ENCODE peak calls at places on chromosome 3, in four cellular contexts. E, Z, P and X are unnamed samples.

GRCh38 chr3:12638105-12638504 is 25.8 kb downstream of the RAF1 start:
- DNase-seq in E (no peak), Z (no peak), P (no peak), X (no peak)

GRCh38 chr3:190306513-190307163 is 15.6 kb downstream of the CLDN1 start:
- DNase-seq in E (peak; percentile 52), Z (no peak), P (peak; percentile 60), X (no peak)

GRCh38 chr3:133112666-133113065 is 74.5 kb downstream of the TMEM108 start:
- DNase-seq in E (no peak), Z (peak; percentile 11), P (no peak), X (no peak)

GRCh38 chr3:33236005-33236404 is 17.4 kb upstream of the SUSD5 start:
- DNase-seq in E (no peak), Z (no peak), P (no peak), X (no peak)

GRCh38 chr3:139187648-139188047 is 143.0 kb upstream of the PRR23C start:
- DNase-seq in E (no peak), Z (no peak), P (no peak), X (no peak)

GRCh38 chr3:173396191-173397041 is 1.1 kb upstream of the NLGN1 start:
- DNase-seq in E (no peak), Z (no peak), P (no peak), X (peak; percentile 2)

GRCh38 chr3:142857056-142857455 is 31.8 kb downstream of the PCOLCE2 start:
- DNase-seq in E (peak; percentile 80), Z (no peak), P (no peak), X (no peak)

GRCh38 chr3:111715911-111716523 is 120.9 kb upstream of the ZBED2 start:
- DNase-seq in E (peak; percentile 61), Z (peak; percentile 79), P (peak; percentile 67), X (no peak)

GRCh38 chr3:107543666-107544065 is 20.9 kb downstream of the BBX start:
- DNase-seq in E (peak; percentile 51), Z (no peak), P (no peak), X (no peak)

GRCh38 chr3:153169793-153170386 is 7.9 kb downstream of the RAP2B start:
- DNase-seq in E (no peak), Z (no peak), P (peak; percentile 25), X (no peak)

GRCh38 chr3:144523396-144523795 is 551.8 kb downstream of the DIPK2A start:
- DNase-seq in E (no peak), Z (no peak), P (no peak), X (no peak)

GRCh38 chr3:31980530-31981205 is 394 bp downstream of the OSBPL10 start:
- DNase-seq in E (peak; percentile 80), Z (no peak), P (peak; percentile 51), X (no peak)

GRCh38 chr3:186536883-186537553 is 7.2 kb downstream of the CRYGS start:
- DNase-seq in E (no peak), Z (peak; percentile 40), P (no peak), X (no peak)

GRCh38 chr3:149080011-149080698 is 6.2 kb downstream of the HLTF start:
- DNase-seq in E (no peak), Z (peak; percentile 20), P (no peak), X (no peak)

GRCh38 chr3:32870373-32871091 is 52.7 kb downstream of the TRIM71 start:
- DNase-seq in E (no peak), Z (no peak), P (no peak), X (no peak)

GRCh38 chr3:23653647-23654525 is 151.9 kb upstream of the UBE2E1 start:
- DNase-seq in E (no peak), Z (no peak), P (no peak), X (no peak)

GRCh38 chr3:127451321-127451720 is 139.2 kb downstream of the TPRA1 start:
- DNase-seq in E (no peak), Z (no peak), P (no peak), X (no peak)

GRCh38 chr3:39494781-39495180 is 27.3 kb downstream of the MOBP start:
- DNase-seq in E (no peak), Z (no peak), P (no peak), X (no peak)

GRCh38 chr3:63968612-63969350 is 54.5 kb downstream of the PSMD6 start:
- DNase-seq in E (no peak), Z (no peak), P (peak; percentile 53), X (peak; percentile 8)

GRCh38 chr3:141240290-141241247 is 8.9 kb downstream of the PXYLP1 start:
- DNase-seq in E (no peak), Z (no peak), P (no peak), X (no peak)

GRCh38 chr3:135000465-135000864 is 205.4 kb downstream of the EPHB1 start:
- DNase-seq in E (no peak), Z (no peak), P (no peak), X (no peak)

GRCh38 chr3:157088506-157089454 is 71.2 kb downstream of the CCNL1 start:
- DNase-seq in E (peak; percentile 93), Z (peak; percentile 92), P (peak; percentile 90), X (peak; percentile 97)

GRCh38 chr3:81364411-81364810 is 397.0 kb downstream of the GBE1 start:
- DNase-seq in E (no peak), Z (no peak), P (no peak), X (no peak)

GRCh38 chr3:30493912-30494311 is 112.5 kb upstream of the TGFBR2 start:
- DNase-seq in E (no peak), Z (no peak), P (no peak), X (no peak)

GRCh38 chr3:38538773-38539353 is 42.7 kb downstream of the EXOG start:
- DNase-seq in E (no peak), Z (no peak), P (no peak), X (no peak)

GRCh38 chr3:71120012-71120411 is 463.5 kb downstream of the FOXP1 start:
- DNase-seq in E (peak; percentile 53), Z (no peak), P (no peak), X (no peak)

DNA sequence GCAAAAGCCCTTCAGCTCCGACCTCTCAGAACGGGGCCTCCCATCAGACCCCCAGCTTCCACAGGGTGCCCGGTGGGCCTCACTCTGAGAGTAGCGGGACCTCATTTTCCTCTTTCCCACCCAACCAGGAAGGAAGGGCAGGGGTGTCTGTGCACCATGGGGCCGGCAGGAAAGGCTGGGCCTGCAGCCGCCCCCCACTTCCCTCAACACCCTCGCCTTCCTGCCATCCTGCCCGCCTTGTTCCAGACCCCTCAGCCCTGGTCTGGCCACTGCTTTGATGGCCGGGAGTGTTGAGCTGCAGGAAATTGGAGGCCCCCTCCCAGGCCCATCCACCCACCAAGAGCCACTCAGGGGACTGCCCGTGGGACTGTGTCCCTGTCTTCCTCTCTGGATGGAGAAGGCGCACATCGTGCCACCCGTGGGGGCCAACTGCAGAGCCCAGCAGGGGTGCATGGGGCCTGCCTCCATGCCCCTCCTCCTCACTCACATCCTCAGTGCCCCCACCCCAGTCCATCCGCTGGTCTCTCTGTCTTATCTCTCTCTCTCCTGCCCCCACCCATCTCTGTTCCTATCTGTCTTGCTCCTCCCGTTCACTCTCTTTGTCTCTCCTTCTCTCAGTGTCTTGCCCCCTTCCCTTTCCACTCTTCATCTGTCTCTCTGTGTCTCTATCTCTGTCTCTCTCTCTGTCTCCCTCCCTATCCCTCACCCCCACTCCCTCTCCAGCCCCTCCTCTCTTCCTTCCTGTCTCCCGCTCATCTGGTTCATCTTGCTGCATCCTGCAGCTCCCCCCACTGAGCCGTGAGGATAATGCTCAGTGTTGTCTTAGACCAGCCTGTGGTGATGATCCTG is 1.8 kb upstream of the PLXND1 start:
- DNase-seq in E (peak; percentile 70), Z (peak; percentile 60), P (no peak), X (no peak)
- H3K27ac ChIP-seq in E (peak overlapping the region; percentile 96), Z (no peak overlapping the region), P (no peak overlapping the region), X (no peak overlapping the region)

GRCh38 chr3:118501152-118501551 is 533.5 kb downstream of the IGSF11 start:
- DNase-seq in E (peak; percentile 27), Z (no peak), P (no peak), X (peak; percentile 22)
- TF ChIP-seq CTCF in E (no peak), Z (no peak), P (no peak), X (no peak)

GRCh38 chr3:27715454-27715806 is 6.7 kb downstream of the EOMES start:
- DNase-seq in E (no peak), Z (no peak), P (no peak), X (no peak)
- H3K27ac ChIP-seq in E (peak overlapping the region; percentile 23), Z (no peak overlapping the region), P (no peak overlapping the region), X (peak overlapping the region; percentile 21)

DNA sequence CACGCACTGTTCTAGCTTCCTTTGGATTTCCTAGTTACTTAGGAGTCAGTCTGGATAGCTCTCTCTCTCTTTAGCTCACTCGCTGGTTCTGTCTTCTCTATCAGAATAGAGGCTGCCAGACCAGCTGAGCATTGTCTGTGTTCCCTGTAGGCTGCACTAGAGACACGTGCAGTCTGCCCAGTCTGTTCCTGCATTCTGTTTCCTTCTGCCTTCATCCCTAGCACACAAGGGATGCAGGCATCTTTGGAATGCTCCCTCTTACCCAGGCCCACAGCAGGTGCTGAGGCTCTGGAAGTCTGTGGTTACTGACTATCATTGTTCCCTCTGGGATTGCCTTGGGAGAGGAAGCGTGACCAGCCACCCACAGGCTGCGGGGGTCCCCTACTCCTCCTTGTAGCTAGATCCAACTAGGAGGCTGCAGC is 322.8 kb downstream of the ZNF621 start:
- DNase-seq in E (no peak), Z (peak; percentile 42), P (no peak), X (no peak)
- TF ChIP-seq CTCF in E (no peak), Z (peak; percentile 49), P (no peak), X (no peak)

DNA sequence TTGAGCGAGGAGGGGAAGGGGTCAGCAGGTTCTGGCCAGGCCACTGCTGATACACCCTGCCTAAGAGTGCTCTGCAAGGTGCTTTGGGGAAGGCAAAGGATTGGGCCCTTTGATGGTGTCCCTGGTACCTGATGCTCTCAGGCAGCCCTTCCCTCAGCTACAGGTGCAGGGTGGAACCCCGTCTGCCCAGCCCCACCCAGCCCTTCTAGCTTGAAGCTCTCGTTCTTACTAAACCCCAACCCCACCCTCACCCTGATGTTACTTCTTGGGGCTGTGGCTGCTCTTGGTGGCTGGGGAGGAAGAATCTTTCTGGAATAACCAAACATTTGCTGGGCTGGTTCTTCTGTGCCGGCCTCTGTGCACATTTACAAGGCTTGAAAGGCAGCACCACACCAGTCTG is 6.4 kb downstream of the GNAI2 start:
- DNase-seq in E (no peak), Z (no peak), P (no peak), X (no peak)
- H3K27ac ChIP-seq in E (no peak overlapping the region), Z (no peak overlapping the region), P (no peak overlapping the region), X (peak overlapping the region; percentile 100)